ENCODE peak calls at places on chromosomes 12 and 14, in nine cellular contexts. One of them, this sample, is unnamed.

GRCh38 chr14:53550776-53551175 is 397.7 kb upstream of the DDHD1 start:
- DNase-seq in T-helper 2 cell: no peak
- DNase-seq in fibroblast of the conjunctiva: no peak
- DNase-seq in fibroblast of mammary gland: no peak
- DNase-seq in activated CD8-positive, alpha-beta T cell treated with anti-CD3 and anti-CD28 coated beads, Interleukin-2, amount 10 ng/mL, durations not matched to agents 7 days and 5 days: no peak
- DNase-seq in lower leg skin: no peak
- DNase-seq in neural progenitor cell: peak; percentile 7
- DNase-seq in tibial artery: no peak
- DNase-seq in AG09309: no peak
- DNase-seq in this sample: no peak

GRCh38 chr12:120361506-120362208 is 7.3 kb downstream of the MSI1 start:
- DNase-seq in activated CD8-positive, alpha-beta T cell treated with anti-CD3 and anti-CD28 coated beads, Interleukin-2, amount 10 ng/mL, durations not matched to agents 7 days and 5 days: peak; percentile 29
- DNase-seq in tibial artery: no peak
- DNase-seq in T-helper 2 cell: no peak
- DNase-seq in fibroblast of the conjunctiva: peak; percentile 68
- DNase-seq in fibroblast of mammary gland: peak; percentile 67
- DNase-seq in neural progenitor cell: peak; percentile 100
- DNase-seq in AG09309: no peak
- DNase-seq in lower leg skin: no peak
- DNase-seq in this sample: peak; percentile 25

GRCh38 chr12:81077329-81077685 is 572 bp upstream of the ACSS3 start:
- DNase-seq in neural progenitor cell: peak; percentile 80
- DNase-seq in AG09309: no peak
- DNase-seq in T-helper 2 cell: no peak
- DNase-seq in fibroblast of the conjunctiva: no peak
- DNase-seq in activated CD8-positive, alpha-beta T cell treated with anti-CD3 and anti-CD28 coated beads, Interleukin-2, amount 10 ng/mL, durations not matched to agents 7 days and 5 days: no peak
- DNase-seq in lower leg skin: no peak
- DNase-seq in fibroblast of mammary gland: peak; percentile 28
- DNase-seq in tibial artery: no peak
- DNase-seq in this sample: no peak

GRCh38 chr14:89291351-89291940 is 125.6 kb downstream of the FOXN3 start:
- DNase-seq in activated CD8-positive, alpha-beta T cell treated with anti-CD3 and anti-CD28 coated beads, Interleukin-2, amount 10 ng/mL, durations not matched to agents 7 days and 5 days: no peak
- DNase-seq in lower leg skin: no peak
- DNase-seq in fibroblast of the conjunctiva: no peak
- DNase-seq in neural progenitor cell: no peak
- DNase-seq in fibroblast of mammary gland: no peak
- DNase-seq in AG09309: no peak
- DNase-seq in tibial artery: no peak
- DNase-seq in T-helper 2 cell: no peak
- DNase-seq in this sample: no peak

GRCh38 chr12:68939500-68939899 is 6.5 kb upstream of the CPM start:
- DNase-seq in tibial artery: no peak
- DNase-seq in fibroblast of mammary gland: peak; percentile 18
- DNase-seq in neural progenitor cell: no peak
- DNase-seq in lower leg skin: no peak
- DNase-seq in activated CD8-positive, alpha-beta T cell treated with anti-CD3 and anti-CD28 coated beads, Interleukin-2, amount 10 ng/mL, durations not matched to agents 7 days and 5 days: no peak
- DNase-seq in T-helper 2 cell: no peak
- DNase-seq in fibroblast of the conjunctiva: no peak
- DNase-seq in AG09309: no peak
- DNase-seq in this sample: no peak

GRCh38 chr14:96281486-96281885 is 25.5 kb downstream of the BDKRB1 start:
- DNase-seq in fibroblast of the conjunctiva: no peak
- DNase-seq in activated CD8-positive, alpha-beta T cell treated with anti-CD3 and anti-CD28 coated beads, Interleukin-2, amount 10 ng/mL, durations not matched to agents 7 days and 5 days: no peak
- DNase-seq in T-helper 2 cell: no peak
- DNase-seq in neural progenitor cell: no peak
- DNase-seq in lower leg skin: no peak
- DNase-seq in tibial artery: no peak
- DNase-seq in fibroblast of mammary gland: no peak
- DNase-seq in AG09309: no peak
- DNase-seq in this sample: no peak

GRCh38 chr12:28583771-28584261 is 393.6 kb downstream of the CCDC91 start:
- DNase-seq in T-helper 2 cell: no peak
- DNase-seq in activated CD8-positive, alpha-beta T cell treated with anti-CD3 and anti-CD28 coated beads, Interleukin-2, amount 10 ng/mL, durations not matched to agents 7 days and 5 days: no peak
- DNase-seq in fibroblast of the conjunctiva: no peak
- DNase-seq in lower leg skin: no peak
- DNase-seq in tibial artery: no peak
- DNase-seq in AG09309: peak; percentile 95
- DNase-seq in fibroblast of mammary gland: peak; percentile 47
- DNase-seq in neural progenitor cell: no peak
- DNase-seq in this sample: peak; percentile 30

GRCh38 chr12:64413884-64414283 is 9.7 kb downstream of the XPOT start:
- DNase-seq in fibroblast of the conjunctiva: no peak
- DNase-seq in lower leg skin: no peak
- DNase-seq in fibroblast of mammary gland: no peak
- DNase-seq in tibial artery: no peak
- DNase-seq in neural progenitor cell: no peak
- DNase-seq in T-helper 2 cell: no peak
- DNase-seq in AG09309: no peak
- DNase-seq in activated CD8-positive, alpha-beta T cell treated with anti-CD3 and anti-CD28 coated beads, Interleukin-2, amount 10 ng/mL, durations not matched to agents 7 days and 5 days: no peak
- DNase-seq in this sample: no peak

GRCh38 chr12:60335765-60336164 is 739.9 kb downstream of the SLC16A7 start:
- DNase-seq in activated CD8-positive, alpha-beta T cell treated with anti-CD3 and anti-CD28 coated beads, Interleukin-2, amount 10 ng/mL, durations not matched to agents 7 days and 5 days: no peak
- DNase-seq in T-helper 2 cell: no peak
- DNase-seq in neural progenitor cell: no peak
- DNase-seq in fibroblast of mammary gland: peak; percentile 22
- DNase-seq in lower leg skin: no peak
- DNase-seq in tibial artery: no peak
- DNase-seq in AG09309: peak; percentile 10
- DNase-seq in fibroblast of the conjunctiva: peak; percentile 17
- DNase-seq in this sample: no peak

GRCh38 chr12:102298022-102298421 is 100.4 kb upstream of the PMCH start:
- DNase-seq in AG09309: peak; percentile 27
- DNase-seq in tibial artery: no peak
- DNase-seq in activated CD8-positive, alpha-beta T cell treated with anti-CD3 and anti-CD28 coated beads, Interleukin-2, amount 10 ng/mL, durations not matched to agents 7 days and 5 days: no peak
- DNase-seq in lower leg skin: no peak
- DNase-seq in neural progenitor cell: no peak
- DNase-seq in fibroblast of mammary gland: peak; percentile 85
- DNase-seq in fibroblast of the conjunctiva: no peak
- DNase-seq in T-helper 2 cell: no peak
- DNase-seq in this sample: peak; percentile 25

GRCh38 chr14:102848830-102849521 is 71.7 kb downstream of the TRAF3 start:
- DNase-seq in AG09309: no peak
- DNase-seq in tibial artery: peak; percentile 49
- DNase-seq in activated CD8-positive, alpha-beta T cell treated with anti-CD3 and anti-CD28 coated beads, Interleukin-2, amount 10 ng/mL, durations not matched to agents 7 days and 5 days: no peak
- DNase-seq in fibroblast of the conjunctiva: peak; percentile 32
- DNase-seq in lower leg skin: peak; percentile 24
- DNase-seq in fibroblast of mammary gland: peak; percentile 44
- DNase-seq in neural progenitor cell: no peak
- DNase-seq in T-helper 2 cell: no peak
- DNase-seq in this sample: no peak

GRCh38 chr12:56256326-56256960 is 1.7 kb downstream of the ANKRD52 start:
- DNase-seq in tibial artery: no peak
- DNase-seq in neural progenitor cell: peak; percentile 27
- DNase-seq in lower leg skin: no peak
- DNase-seq in fibroblast of the conjunctiva: peak; percentile 71
- DNase-seq in AG09309: no peak
- DNase-seq in activated CD8-positive, alpha-beta T cell treated with anti-CD3 and anti-CD28 coated beads, Interleukin-2, amount 10 ng/mL, durations not matched to agents 7 days and 5 days: no peak
- DNase-seq in fibroblast of mammary gland: peak; percentile 67
- DNase-seq in T-helper 2 cell: no peak
- DNase-seq in this sample: no peak

GRCh38 chr12:41604830-41605229 is 416.7 kb downstream of the PDZRN4 start:
- DNase-seq in AG09309: no peak
- DNase-seq in tibial artery: no peak
- DNase-seq in T-helper 2 cell: no peak
- DNase-seq in neural progenitor cell: no peak
- DNase-seq in lower leg skin: no peak
- DNase-seq in activated CD8-positive, alpha-beta T cell treated with anti-CD3 and anti-CD28 coated beads, Interleukin-2, amount 10 ng/mL, durations not matched to agents 7 days and 5 days: no peak
- DNase-seq in fibroblast of mammary gland: no peak
- DNase-seq in fibroblast of the conjunctiva: no peak
- DNase-seq in this sample: no peak

GRCh38 chr14:94691658-94692029 is 78.3 kb downstream of the GSC start:
- DNase-seq in fibroblast of mammary gland: peak; percentile 78
- DNase-seq in activated CD8-positive, alpha-beta T cell treated with anti-CD3 and anti-CD28 coated beads, Interleukin-2, amount 10 ng/mL, durations not matched to agents 7 days and 5 days: no peak
- DNase-seq in lower leg skin: no peak
- DNase-seq in tibial artery: no peak
- DNase-seq in T-helper 2 cell: no peak
- DNase-seq in neural progenitor cell: no peak
- DNase-seq in AG09309: no peak
- DNase-seq in fibroblast of the conjunctiva: no peak
- DNase-seq in this sample: no peak